ENCODE peak calls at places on chromosome 14, in nine cellular contexts. One of them, this sample, is unnamed.

GRCh38 chr14:92785601-92786426 is 8.3 kb upstream of the GOLGA5 start:
- DNase-seq in ovary: peak; percentile 67
- DNase-seq in esophagus squamous epithelium: no peak
- DNase-seq in IMR-90: peak; percentile 91
- DNase-seq in A549: no peak
- DNase-seq in suprapubic skin: no peak
- DNase-seq in uterus: peak; percentile 57
- DNase-seq in esophagus muscularis mucosa: no peak
- DNase-seq in adrenal gland: peak; percentile 62
- DNase-seq in this sample: no peak

GRCh38 chr14:63266106-63266505 is 52.6 kb downstream of the GPHB5 start:
- DNase-seq in ovary: no peak
- DNase-seq in IMR-90: peak; percentile 21
- DNase-seq in A549: no peak
- DNase-seq in esophagus muscularis mucosa: no peak
- DNase-seq in uterus: no peak
- DNase-seq in esophagus squamous epithelium: no peak
- DNase-seq in adrenal gland: no peak
- DNase-seq in suprapubic skin: no peak
- DNase-seq in this sample: no peak

GRCh38 chr14:73625686-73626085 is 13.4 kb downstream of the ACOT6 start:
- DNase-seq in ovary: no peak
- DNase-seq in adrenal gland: no peak
- DNase-seq in IMR-90: no peak
- DNase-seq in uterus: no peak
- DNase-seq in esophagus muscularis mucosa: no peak
- DNase-seq in suprapubic skin: no peak
- DNase-seq in A549: no peak
- DNase-seq in esophagus squamous epithelium: no peak
- DNase-seq in this sample: no peak

GRCh38 chr14:85250369-85250768 is 279.6 kb upstream of the FLRT2 start:
- DNase-seq in ovary: no peak
- DNase-seq in esophagus muscularis mucosa: no peak
- DNase-seq in uterus: no peak
- DNase-seq in adrenal gland: no peak
- DNase-seq in A549: no peak
- DNase-seq in esophagus squamous epithelium: no peak
- DNase-seq in suprapubic skin: no peak
- DNase-seq in IMR-90: no peak
- DNase-seq in this sample: no peak

GRCh38 chr14:55309761-55310365 is 38.6 kb downstream of the FBXO34 start:
- DNase-seq in esophagus muscularis mucosa: no peak
- DNase-seq in IMR-90: no peak
- DNase-seq in ovary: no peak
- DNase-seq in suprapubic skin: no peak
- DNase-seq in esophagus squamous epithelium: no peak
- DNase-seq in A549: no peak
- DNase-seq in adrenal gland: no peak
- DNase-seq in uterus: no peak
- DNase-seq in this sample: no peak

GRCh38 chr14:69129264-69129880 is 23.5 kb downstream of the DCAF5 start:
- DNase-seq in suprapubic skin: no peak
- DNase-seq in uterus: peak; percentile 80
- DNase-seq in esophagus muscularis mucosa: no peak
- DNase-seq in A549: peak; percentile 79
- DNase-seq in adrenal gland: peak; percentile 84
- DNase-seq in IMR-90: peak; percentile 88
- DNase-seq in esophagus squamous epithelium: no peak
- DNase-seq in ovary: peak; percentile 71
- DNase-seq in this sample: peak; percentile 50

GRCh38 chr14:22691171-22691570 is 47.0 kb upstream of the OR6J1 start:
- DNase-seq in adrenal gland: no peak
- DNase-seq in A549: no peak
- DNase-seq in esophagus squamous epithelium: no peak
- DNase-seq in uterus: no peak
- DNase-seq in suprapubic skin: no peak
- DNase-seq in ovary: no peak
- DNase-seq in IMR-90: peak; percentile 72
- DNase-seq in esophagus muscularis mucosa: no peak
- DNase-seq in this sample: no peak

GRCh38 chr14:68784298-68784910 is 8.5 kb downstream of the ZFP36L1 start:
- DNase-seq in A549: peak; percentile 91
- DNase-seq in adrenal gland: peak; percentile 33
- DNase-seq in esophagus squamous epithelium: no peak
- DNase-seq in uterus: peak; percentile 50
- DNase-seq in esophagus muscularis mucosa: peak; percentile 90
- DNase-seq in ovary: peak; percentile 51
- DNase-seq in IMR-90: no peak
- DNase-seq in suprapubic skin: peak; percentile 76
- DNase-seq in this sample: peak; percentile 15

GRCh38 chr14:55152052-55152753 is 23.2 kb downstream of the LGALS3 start:
- DNase-seq in A549: no peak
- DNase-seq in ovary: no peak
- DNase-seq in esophagus squamous epithelium: no peak
- DNase-seq in uterus: no peak
- DNase-seq in suprapubic skin: no peak
- DNase-seq in esophagus muscularis mucosa: no peak
- DNase-seq in adrenal gland: no peak
- DNase-seq in IMR-90: peak; percentile 81
- DNase-seq in this sample: no peak

GRCh38 chr14:105485720-105486332 is 860 bp upstream of the CRIP1 start:
- DNase-seq in suprapubic skin: no peak
- DNase-seq in esophagus muscularis mucosa: no peak
- DNase-seq in adrenal gland: no peak
- DNase-seq in A549: peak; percentile 65
- DNase-seq in IMR-90: no peak
- DNase-seq in ovary: no peak
- DNase-seq in uterus: no peak
- DNase-seq in esophagus squamous epithelium: no peak
- DNase-seq in this sample: peak; percentile 73

GRCh38 chr14:33765251-33765650 is 185.6 kb downstream of the EGLN3 start:
- DNase-seq in A549: no peak
- DNase-seq in esophagus squamous epithelium: no peak
- DNase-seq in esophagus muscularis mucosa: no peak
- DNase-seq in ovary: peak; percentile 20
- DNase-seq in uterus: no peak
- DNase-seq in IMR-90: no peak
- DNase-seq in adrenal gland: no peak
- DNase-seq in suprapubic skin: no peak
- DNase-seq in this sample: no peak

GRCh38 chr14:103068351-103069073 is 11.2 kb upstream of the CDC42BPB start:
- DNase-seq in ovary: peak; percentile 25
- DNase-seq in suprapubic skin: no peak
- DNase-seq in A549: no peak
- DNase-seq in uterus: no peak
- DNase-seq in esophagus muscularis mucosa: peak; percentile 89
- DNase-seq in esophagus squamous epithelium: no peak
- DNase-seq in adrenal gland: no peak
- DNase-seq in IMR-90: no peak
- DNase-seq in this sample: no peak

GRCh38 chr14:103070971-103071542 is 13.0 kb upstream of the LBHD2 start:
- DNase-seq in IMR-90: no peak
- DNase-seq in ovary: no peak
- DNase-seq in esophagus muscularis mucosa: no peak
- DNase-seq in suprapubic skin: peak; percentile 73
- DNase-seq in uterus: no peak
- DNase-seq in adrenal gland: no peak
- DNase-seq in esophagus squamous epithelium: no peak
- DNase-seq in A549: no peak
- DNase-seq in this sample: peak; percentile 53

GRCh38 chr14:103071544-103072251 is 12.3 kb upstream of the LBHD2 start:
- DNase-seq in adrenal gland: no peak
- DNase-seq in esophagus muscularis mucosa: no peak
- DNase-seq in ovary: no peak
- DNase-seq in uterus: no peak
- DNase-seq in A549: no peak
- DNase-seq in esophagus squamous epithelium: no peak
- DNase-seq in suprapubic skin: no peak
- DNase-seq in IMR-90: no peak
- DNase-seq in this sample: peak; percentile 54

GRCh38 chr14:103072595-103073366 is 11.2 kb upstream of the LBHD2 start:
- DNase-seq in A549: peak; percentile 82
- DNase-seq in esophagus squamous epithelium: no peak
- DNase-seq in esophagus muscularis mucosa: peak; percentile 92
- DNase-seq in uterus: no peak
- DNase-seq in IMR-90: no peak
- DNase-seq in adrenal gland: no peak
- DNase-seq in suprapubic skin: no peak
- DNase-seq in ovary: no peak
- DNase-seq in this sample: no peak

GRCh38 chr14:103070263-103070885 is 13.0 kb upstream of the CDC42BPB start:
- DNase-seq in adrenal gland: no peak
- DNase-seq in IMR-90: no peak
- DNase-seq in ovary: no peak
- DNase-seq in suprapubic skin: no peak
- DNase-seq in esophagus muscularis mucosa: no peak
- DNase-seq in esophagus squamous epithelium: no peak
- DNase-seq in uterus: no peak
- DNase-seq in A549: no peak
- DNase-seq in this sample: peak; percentile 34
- H3K4me1 ChIP-seq in adrenal gland: peaks cover 11% of the 10 kb centered on the region
- H3K4me1 ChIP-seq in IMR-90: peaks cover 3% of the 10 kb centered on the region
- H3K4me1 ChIP-seq in ovary: peaks cover 6% of the 10 kb centered on the region
- H3K4me1 ChIP-seq in suprapubic skin: peaks cover 68% of the 10 kb centered on the region
- H3K4me1 ChIP-seq in esophagus muscularis mucosa: peaks cover 25% of the 10 kb centered on the region
- H3K4me1 ChIP-seq in esophagus squamous epithelium: peaks cover 73% of the 10 kb centered on the region
- H3K4me1 ChIP-seq in uterus: no peaks in the 10 kb centered on the region
- H3K4me1 ChIP-seq in A549: peaks cover 93% of the 10 kb centered on the region
- H3K4me1 ChIP-seq in this sample: peaks cover 59% of the 10 kb centered on the region

GRCh38 chr14:29926701-29927595 is 699 bp downstream of the PRKD1 start:
- DNase-seq in adrenal gland: peak; percentile 68
- DNase-seq in esophagus muscularis mucosa: no peak
- DNase-seq in uterus: peak; percentile 40
- DNase-seq in esophagus squamous epithelium: no peak
- DNase-seq in IMR-90: peak; percentile 43
- DNase-seq in A549: peak; percentile 34
- DNase-seq in ovary: peak; percentile 71
- DNase-seq in suprapubic skin: no peak
- DNase-seq in this sample: peak; percentile 53
- TF ChIP-seq POLR2A in adrenal gland: peak; percentile 23
- TF ChIP-seq POLR2A in esophagus muscularis mucosa: no peak
- TF ChIP-seq POLR2A in uterus: no peak
- TF ChIP-seq POLR2A in esophagus squamous epithelium: no peak
- TF ChIP-seq POLR2A in IMR-90: no peak
- TF ChIP-seq POLR2A in A549: no peak
- TF ChIP-seq POLR2A in ovary: no peak
- TF ChIP-seq POLR2A in suprapubic skin: no peak
- TF ChIP-seq POLR2A in this sample: no peak

DNA sequence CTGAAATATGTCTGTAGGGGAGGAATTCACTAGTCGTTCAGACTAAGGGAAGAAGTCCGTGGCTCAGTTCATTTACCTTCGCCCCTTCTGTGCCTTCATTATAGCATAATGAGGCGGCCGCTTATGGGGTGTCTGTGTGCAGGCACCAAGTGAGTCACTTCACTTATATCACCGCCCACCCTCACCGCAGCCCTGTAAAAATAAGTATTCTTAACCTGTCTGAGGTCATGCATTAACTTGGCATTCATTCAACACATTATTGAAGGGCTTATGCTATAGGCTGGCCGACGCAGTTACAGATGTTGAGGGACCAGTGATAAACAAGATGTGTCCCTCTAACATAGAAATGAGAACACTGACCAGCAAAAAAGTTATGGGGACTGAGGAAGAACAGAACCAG is 47.7 kb upstream of the PTCSC3 start:
- DNase-seq in IMR-90: no peak
- DNase-seq in A549: no peak
- DNase-seq in adrenal gland: no peak
- DNase-seq in uterus: no peak
- DNase-seq in ovary: no peak
- DNase-seq in esophagus muscularis mucosa: no peak
- DNase-seq in suprapubic skin: no peak
- DNase-seq in esophagus squamous epithelium: no peak
- DNase-seq in this sample: no peak
- TF ChIP-seq CTCF in IMR-90: no peak
- TF ChIP-seq CTCF in A549: no peak
- TF ChIP-seq CTCF in adrenal gland: no peak
- TF ChIP-seq CTCF in uterus: no peak
- TF ChIP-seq CTCF in ovary: no peak
- TF ChIP-seq CTCF in esophagus muscularis mucosa: no peak
- TF ChIP-seq CTCF in suprapubic skin: no peak
- TF ChIP-seq CTCF in esophagus squamous epithelium: no peak
- TF ChIP-seq CTCF in this sample: no peak

DNA sequence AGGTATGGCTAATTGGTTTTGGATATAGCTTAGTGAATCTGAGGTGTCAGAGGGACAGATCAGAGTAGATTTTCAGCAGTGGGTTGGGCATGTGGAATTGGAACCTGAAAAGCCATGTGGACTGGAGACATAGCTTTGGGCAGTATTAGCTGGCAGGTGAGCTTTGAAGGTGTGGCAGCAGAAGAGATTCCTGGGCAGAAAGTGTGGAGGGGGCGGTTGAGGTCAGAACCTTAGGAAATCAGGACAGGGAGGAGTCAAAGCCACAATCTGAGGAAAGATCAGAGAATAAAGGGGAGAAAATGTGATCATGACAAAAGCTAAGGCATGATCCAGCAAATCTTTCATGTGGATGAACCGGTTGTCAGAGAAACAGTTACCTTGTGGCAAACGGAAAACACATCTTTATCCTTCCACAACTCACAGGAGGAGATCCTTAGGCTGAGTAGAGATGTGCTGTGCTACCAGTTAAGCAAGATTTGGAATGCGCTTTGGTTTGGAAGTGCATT is 56.3 kb downstream of the PTGER2 start:
- DNase-seq in ovary: no peak
- DNase-seq in A549: no peak
- DNase-seq in IMR-90: no peak
- DNase-seq in esophagus muscularis mucosa: no peak
- DNase-seq in esophagus squamous epithelium: no peak
- DNase-seq in suprapubic skin: no peak
- DNase-seq in adrenal gland: no peak
- DNase-seq in uterus: no peak
- DNase-seq in this sample: no peak
- H3K4me1 ChIP-seq in ovary: no peaks in the 10 kb centered on the region
- H3K4me1 ChIP-seq in A549: no peaks in the 10 kb centered on the region
- H3K4me1 ChIP-seq in IMR-90: peaks cover 3% of the 10 kb centered on the region
- H3K4me1 ChIP-seq in esophagus muscularis mucosa: peaks cover 12% of the 10 kb centered on the region
- H3K4me1 ChIP-seq in esophagus squamous epithelium: no peaks in the 10 kb centered on the region
- H3K4me1 ChIP-seq in suprapubic skin: peaks cover 23% of the 10 kb centered on the region
- H3K4me1 ChIP-seq in adrenal gland: no peaks in the 10 kb centered on the region
- H3K4me1 ChIP-seq in uterus: no peaks in the 10 kb centered on the region
- H3K4me1 ChIP-seq in this sample: no peaks in the 10 kb centered on the region

GRCh38 chr14:96204151-96205058 is at the start of gene BDKRB2:
- DNase-seq in esophagus muscularis mucosa: no peak
- DNase-seq in suprapubic skin: peak; percentile 90
- DNase-seq in A549: peak; percentile 94
- DNase-seq in IMR-90: peak; percentile 92
- DNase-seq in ovary: peak; percentile 56
- DNase-seq in uterus: peak; percentile 75
- DNase-seq in esophagus squamous epithelium: no peak
- DNase-seq in adrenal gland: peak; percentile 66
- DNase-seq in this sample: peak; percentile 88
- TF ChIP-seq POLR2A in esophagus muscularis mucosa: peak; percentile 68
- TF ChIP-seq POLR2A in suprapubic skin: no peak
- TF ChIP-seq POLR2A in A549: peak; percentile 43
- TF ChIP-seq POLR2A in IMR-90: peak; percentile 93
- TF ChIP-seq POLR2A in ovary: peak; percentile 35
- TF ChIP-seq POLR2A in uterus: peak; percentile 78
- TF ChIP-seq POLR2A in esophagus squamous epithelium: peak; percentile 86
- TF ChIP-seq POLR2A in adrenal gland: peak; percentile 48
- TF ChIP-seq POLR2A in this sample: peak; percentile 95

This sample was measured in Peyer's patch.